ENCODE peak calls at places on chromosomes 5 and 9, in four cellular contexts. One of them, this sample, is unnamed.

GRCh38 chr5:141951341-141951781 is 6.6 kb downstream of the PCDH12 start:
- DNase-seq in lower leg skin: peak
- DNase-seq in A549: no peak
- DNase-seq in T-helper 2 cell: no peak
- DNase-seq in this sample: peak

GRCh38 chr9:16074962-16075361 is 522.1 kb downstream of the CCDC171 start:
- DNase-seq in lower leg skin: no peak
- DNase-seq in T-helper 2 cell: no peak
- DNase-seq in A549: no peak
- DNase-seq in this sample: no peak

GRCh38 chr5:54703568-54704255 is 186.2 kb downstream of the SNX18 start:
- DNase-seq in A549: no peak
- DNase-seq in lower leg skin: no peak
- DNase-seq in T-helper 2 cell: no peak
- DNase-seq in this sample: no peak

GRCh38 chr5:83388608-83389007 is 82.9 kb upstream of the VCAN start:
- DNase-seq in A549: peak
- DNase-seq in lower leg skin: no peak
- DNase-seq in T-helper 2 cell: no peak
- DNase-seq in this sample: no peak

GRCh38 chr9:69089491-69089890 is 53.9 kb downstream of the FXN start:
- DNase-seq in lower leg skin: no peak
- DNase-seq in T-helper 2 cell: no peak
- DNase-seq in A549: no peak
- DNase-seq in this sample: no peak

GRCh38 chr9:127779136-127779981 is 893 bp upstream of the SH2D3C start:
- DNase-seq in T-helper 2 cell: peak
- DNase-seq in A549: no peak
- DNase-seq in lower leg skin: no peak
- DNase-seq in this sample: no peak

GRCh38 chr9:128108784-128109709 is 18.5 kb downstream of the PTGES2 start:
- DNase-seq in lower leg skin: no peak
- DNase-seq in A549: no peak
- DNase-seq in T-helper 2 cell: no peak
- DNase-seq in this sample: no peak

GRCh38 chr9:15231788-15232635 is 75.0 kb downstream of the TTC39B start:
- DNase-seq in T-helper 2 cell: no peak
- DNase-seq in lower leg skin: no peak
- DNase-seq in A549: peak
- DNase-seq in this sample: peak

GRCh38 chr9:121704281-121704680 is 52.8 kb downstream of the DAB2IP start:
- DNase-seq in T-helper 2 cell: no peak
- DNase-seq in A549: no peak
- DNase-seq in lower leg skin: no peak
- DNase-seq in this sample: no peak

GRCh38 chr5:75091597-75091996 is 39.2 kb upstream of the GCNT4 start:
- DNase-seq in lower leg skin: no peak
- DNase-seq in T-helper 2 cell: no peak
- DNase-seq in A549: no peak
- DNase-seq in this sample: no peak

GRCh38 chr5:96300986-96301385 is 132.1 kb downstream of the PCSK1 start:
- DNase-seq in lower leg skin: no peak
- DNase-seq in T-helper 2 cell: no peak
- DNase-seq in A549: no peak
- DNase-seq in this sample: no peak

GRCh38 chr5:321233-321725 is at the start of gene AHRR:
- DNase-seq in T-helper 2 cell: no peak
- DNase-seq in A549: peak
- DNase-seq in lower leg skin: peak
- DNase-seq in this sample: peak

This sample was measured in HT-29.